ENCODE peak calls at places on chromosomes 2 and 18, in five cellular contexts. T, Q, B, D and W are unnamed samples.

GRCh38 chr18:61635901-61636528 is 256.8 kb downstream of the RNF152 start:
- DNase-seq in Q (peak; percentile 3), D (peak; percentile 38), T (peak; percentile 85), B (peak; percentile 20), W (peak; percentile 19)

GRCh38 chr2:60555794-60556161 is 2.3 kb upstream of the BCL11A start:
- DNase-seq in Q (no peak), D (no peak), T (no peak), B (no peak), W (no peak)

GRCh38 chr2:240362826-240363717 is 72.4 kb upstream of the GPC1 start:
- DNase-seq in B (no peak), T (no peak), D (no peak), Q (no peak), W (no peak)

GRCh38 chr2:40273623-40274236 is 178.2 kb downstream of the SLC8A1 start:
- DNase-seq in D (no peak), B (no peak), T (no peak), Q (no peak), W (no peak)

GRCh38 chr2:42569883-42570282 is 1.5 kb downstream of the MTA3 start:
- DNase-seq in Q (no peak), D (no peak), T (no peak), B (no peak), W (peak; percentile 35)

GRCh38 chr2:169448865-169449264 is 30.4 kb upstream of the BBS5 start:
- DNase-seq in D (no peak), B (no peak), T (no peak), Q (no peak), W (no peak)

GRCh38 chr18:39870586-39870985 is 2084.4 kb upstream of the PIK3C3 start:
- DNase-seq in Q (no peak), D (peak; percentile 85), B (peak; percentile 1), T (no peak), W (no peak)

GRCh38 chr18:35672897-35673296 is 91.4 kb downstream of the GALNT1 start:
- DNase-seq in D (peak; percentile 87), B (no peak), T (no peak), Q (no peak), W (peak; percentile 24)

GRCh38 chr2:63658176-63658968 is 69.6 kb downstream of the MDH1 start:
- DNase-seq in B (no peak), Q (no peak), D (no peak), T (no peak), W (no peak)

GRCh38 chr2:44515416-44515815 is 153.7 kb downstream of the CAMKMT start:
- DNase-seq in Q (no peak), B (peak; percentile 13), D (peak; percentile 35), T (no peak), W (no peak)

GRCh38 chr2:46939596-46940359 is 24.2 kb upstream of the MCFD2 start:
- DNase-seq in D (no peak), Q (no peak), B (no peak), T (no peak), W (no peak)

GRCh38 chr2:43080626-43081025 is 145.8 kb downstream of the ZFP36L2 start:
- DNase-seq in Q (no peak), B (no peak), D (no peak), T (no peak), W (no peak)

GRCh38 chr2:66461751-66462150 is 26.8 kb downstream of the MEIS1 start:
- DNase-seq in T (no peak), D (no peak), Q (no peak), B (no peak), W (no peak)

GRCh38 chr2:27071990-27072830 is 756 bp upstream of the OST4 start:
- DNase-seq in D (no peak), T (peak; percentile 67), Q (no peak), B (no peak), W (no peak)

GRCh38 chr18:32974421-32975165 is 201.8 kb upstream of the KLHL14 start:
- DNase-seq in D (no peak), Q (no peak), B (no peak), T (no peak), W (no peak)

GRCh38 chr2:174787485-174788205 is 23.4 kb upstream of the CHRNA1 start:
- DNase-seq in B (no peak), Q (peak; percentile 97), D (no peak), T (peak; percentile 28), W (no peak)

GRCh38 chr18:44743626-44744025 is 62.9 kb downstream of the SETBP1 start:
- DNase-seq in T (no peak), D (no peak), Q (no peak), B (no peak), W (no peak)